ENCODE peak calls at places on chromosome 1, in ten cellular contexts. One of them, this sample, is unnamed.

GRCh38 chr1:39666772-39667171 is 5.1 kb downstream of the NT5C1A start:
- DNase-seq in GM12864: peak; percentile 91
- DNase-seq in hypothalamus: no peak
- DNase-seq in stimulated activated CD8-positive, alpha-beta memory T cell treated with anti-CD3 and anti-CD28 coated beads, Interleukin-7, amount 100 ng/mL, for 48 hours: no peak
- DNase-seq in iPS-NIHi11: no peak
- DNase-seq in stimulated activated naive CD4-positive, alpha-beta T cell: no peak
- DNase-seq in A549: no peak
- DNase-seq in type B pancreatic cell: no peak
- DNase-seq in COR-L47: no peak
- DNase-seq in endothelial cell: no peak
- DNase-seq in this sample: peak; percentile 46

GRCh38 chr1:18556364-18556763 is 74.3 kb upstream of the PAX7 start:
- DNase-seq in stimulated activated CD8-positive, alpha-beta memory T cell treated with anti-CD3 and anti-CD28 coated beads, Interleukin-7, amount 100 ng/mL, for 48 hours: no peak
- DNase-seq in A549: peak; percentile 16
- DNase-seq in type B pancreatic cell: no peak
- DNase-seq in COR-L47: no peak
- DNase-seq in stimulated activated naive CD4-positive, alpha-beta T cell: no peak
- DNase-seq in hypothalamus: no peak
- DNase-seq in GM12864: no peak
- DNase-seq in endothelial cell: peak; percentile 26
- DNase-seq in iPS-NIHi11: peak; percentile 40
- DNase-seq in this sample: no peak

GRCh38 chr1:92299477-92300125 is 742 bp downstream of the RPAP2 start:
- DNase-seq in stimulated activated naive CD4-positive, alpha-beta T cell: no peak
- DNase-seq in endothelial cell: no peak
- DNase-seq in A549: no peak
- DNase-seq in COR-L47: no peak
- DNase-seq in GM12864: no peak
- DNase-seq in iPS-NIHi11: no peak
- DNase-seq in type B pancreatic cell: no peak
- DNase-seq in stimulated activated CD8-positive, alpha-beta memory T cell treated with anti-CD3 and anti-CD28 coated beads, Interleukin-7, amount 100 ng/mL, for 48 hours: no peak
- DNase-seq in hypothalamus: no peak
- DNase-seq in this sample: no peak

GRCh38 chr1:31038360-31038759 is 27.2 kb downstream of the PUM1 start:
- DNase-seq in hypothalamus: no peak
- DNase-seq in GM12864: no peak
- DNase-seq in type B pancreatic cell: no peak
- DNase-seq in endothelial cell: no peak
- DNase-seq in stimulated activated CD8-positive, alpha-beta memory T cell treated with anti-CD3 and anti-CD28 coated beads, Interleukin-7, amount 100 ng/mL, for 48 hours: no peak
- DNase-seq in A549: no peak
- DNase-seq in stimulated activated naive CD4-positive, alpha-beta T cell: no peak
- DNase-seq in iPS-NIHi11: no peak
- DNase-seq in COR-L47: no peak
- DNase-seq in this sample: no peak

GRCh38 chr1:56461158-56462127 is 117.9 kb downstream of the PLPP3 start:
- DNase-seq in endothelial cell: no peak
- DNase-seq in A549: no peak
- DNase-seq in COR-L47: no peak
- DNase-seq in hypothalamus: no peak
- DNase-seq in type B pancreatic cell: no peak
- DNase-seq in iPS-NIHi11: peak; percentile 38
- DNase-seq in stimulated activated CD8-positive, alpha-beta memory T cell treated with anti-CD3 and anti-CD28 coated beads, Interleukin-7, amount 100 ng/mL, for 48 hours: no peak
- DNase-seq in stimulated activated naive CD4-positive, alpha-beta T cell: no peak
- DNase-seq in GM12864: no peak
- DNase-seq in this sample: no peak

GRCh38 chr1:28096210-28097099 is 8.0 kb upstream of the EYA3 start:
- DNase-seq in GM12864: no peak
- DNase-seq in COR-L47: no peak
- DNase-seq in A549: no peak
- DNase-seq in stimulated activated CD8-positive, alpha-beta memory T cell treated with anti-CD3 and anti-CD28 coated beads, Interleukin-7, amount 100 ng/mL, for 48 hours: no peak
- DNase-seq in iPS-NIHi11: no peak
- DNase-seq in endothelial cell: no peak
- DNase-seq in type B pancreatic cell: peak; percentile 43
- DNase-seq in stimulated activated naive CD4-positive, alpha-beta T cell: no peak
- DNase-seq in hypothalamus: no peak
- DNase-seq in this sample: no peak

GRCh38 chr1:215001419-215002021 is 81.0 kb upstream of the KCNK2 start:
- DNase-seq in type B pancreatic cell: no peak
- DNase-seq in stimulated activated naive CD4-positive, alpha-beta T cell: no peak
- DNase-seq in iPS-NIHi11: no peak
- DNase-seq in stimulated activated CD8-positive, alpha-beta memory T cell treated with anti-CD3 and anti-CD28 coated beads, Interleukin-7, amount 100 ng/mL, for 48 hours: no peak
- DNase-seq in endothelial cell: no peak
- DNase-seq in hypothalamus: no peak
- DNase-seq in GM12864: peak; percentile 66
- DNase-seq in A549: no peak
- DNase-seq in COR-L47: no peak
- DNase-seq in this sample: no peak

GRCh38 chr1:165543651-165544452 is at the start of gene LRRC52:
- DNase-seq in stimulated activated naive CD4-positive, alpha-beta T cell: no peak
- DNase-seq in hypothalamus: peak; percentile 67
- DNase-seq in GM12864: no peak
- DNase-seq in stimulated activated CD8-positive, alpha-beta memory T cell treated with anti-CD3 and anti-CD28 coated beads, Interleukin-7, amount 100 ng/mL, for 48 hours: no peak
- DNase-seq in iPS-NIHi11: peak; percentile 60
- DNase-seq in A549: no peak
- DNase-seq in type B pancreatic cell: no peak
- DNase-seq in endothelial cell: no peak
- DNase-seq in COR-L47: peak; percentile 93
- DNase-seq in this sample: no peak

GRCh38 chr1:216815239-216815955 is 92.2 kb upstream of the ESRRG start:
- DNase-seq in GM12864: no peak
- DNase-seq in stimulated activated CD8-positive, alpha-beta memory T cell treated with anti-CD3 and anti-CD28 coated beads, Interleukin-7, amount 100 ng/mL, for 48 hours: no peak
- DNase-seq in hypothalamus: peak; percentile 41
- DNase-seq in endothelial cell: no peak
- DNase-seq in iPS-NIHi11: no peak
- DNase-seq in stimulated activated naive CD4-positive, alpha-beta T cell: no peak
- DNase-seq in A549: no peak
- DNase-seq in type B pancreatic cell: no peak
- DNase-seq in COR-L47: peak; percentile 34
- DNase-seq in this sample: no peak

GRCh38 chr1:228373681-228374571 is 32.7 kb downstream of the TRIM11 start:
- DNase-seq in hypothalamus: no peak
- DNase-seq in type B pancreatic cell: no peak
- DNase-seq in endothelial cell: no peak
- DNase-seq in GM12864: no peak
- DNase-seq in stimulated activated naive CD4-positive, alpha-beta T cell: no peak
- DNase-seq in A549: no peak
- DNase-seq in stimulated activated CD8-positive, alpha-beta memory T cell treated with anti-CD3 and anti-CD28 coated beads, Interleukin-7, amount 100 ng/mL, for 48 hours: no peak
- DNase-seq in iPS-NIHi11: no peak
- DNase-seq in COR-L47: no peak
- DNase-seq in this sample: no peak

GRCh38 chr1:6867688-6868370 is 82.6 kb downstream of the CAMTA1 start:
- DNase-seq in stimulated activated CD8-positive, alpha-beta memory T cell treated with anti-CD3 and anti-CD28 coated beads, Interleukin-7, amount 100 ng/mL, for 48 hours: no peak
- DNase-seq in endothelial cell: no peak
- DNase-seq in A549: no peak
- DNase-seq in hypothalamus: no peak
- DNase-seq in stimulated activated naive CD4-positive, alpha-beta T cell: no peak
- DNase-seq in type B pancreatic cell: no peak
- DNase-seq in GM12864: no peak
- DNase-seq in COR-L47: no peak
- DNase-seq in iPS-NIHi11: no peak
- DNase-seq in this sample: no peak

GRCh38 chr1:114488739-114489138 is 22.3 kb downstream of the TRIM33 start:
- DNase-seq in type B pancreatic cell: no peak
- DNase-seq in stimulated activated naive CD4-positive, alpha-beta T cell: no peak
- DNase-seq in iPS-NIHi11: no peak
- DNase-seq in A549: no peak
- DNase-seq in hypothalamus: no peak
- DNase-seq in GM12864: no peak
- DNase-seq in stimulated activated CD8-positive, alpha-beta memory T cell treated with anti-CD3 and anti-CD28 coated beads, Interleukin-7, amount 100 ng/mL, for 48 hours: no peak
- DNase-seq in endothelial cell: no peak
- DNase-seq in COR-L47: no peak
- DNase-seq in this sample: no peak

GRCh38 chr1:46622341-46622740 is 5.7 kb upstream of the MOB3C start:
- DNase-seq in type B pancreatic cell: no peak
- DNase-seq in A549: peak; percentile 44
- DNase-seq in stimulated activated CD8-positive, alpha-beta memory T cell treated with anti-CD3 and anti-CD28 coated beads, Interleukin-7, amount 100 ng/mL, for 48 hours: no peak
- DNase-seq in stimulated activated naive CD4-positive, alpha-beta T cell: no peak
- DNase-seq in endothelial cell: peak; percentile 49
- DNase-seq in GM12864: no peak
- DNase-seq in hypothalamus: no peak
- DNase-seq in iPS-NIHi11: peak; percentile 47
- DNase-seq in COR-L47: no peak
- DNase-seq in this sample: no peak

GRCh38 chr1:39153684-39154083 is 50.8 kb upstream of the MACF1 start:
- DNase-seq in type B pancreatic cell: no peak
- DNase-seq in GM12864: no peak
- DNase-seq in A549: no peak
- DNase-seq in hypothalamus: no peak
- DNase-seq in iPS-NIHi11: no peak
- DNase-seq in stimulated activated CD8-positive, alpha-beta memory T cell treated with anti-CD3 and anti-CD28 coated beads, Interleukin-7, amount 100 ng/mL, for 48 hours: no peak
- DNase-seq in COR-L47: no peak
- DNase-seq in endothelial cell: no peak
- DNase-seq in stimulated activated naive CD4-positive, alpha-beta T cell: no peak
- DNase-seq in this sample: no peak

GRCh38 chr1:41481109-41481775 is 3.2 kb downstream of the EDN2 start:
- DNase-seq in iPS-NIHi11: no peak
- DNase-seq in endothelial cell: no peak
- DNase-seq in type B pancreatic cell: no peak
- DNase-seq in A549: no peak
- DNase-seq in stimulated activated naive CD4-positive, alpha-beta T cell: no peak
- DNase-seq in COR-L47: peak; percentile 81
- DNase-seq in stimulated activated CD8-positive, alpha-beta memory T cell treated with anti-CD3 and anti-CD28 coated beads, Interleukin-7, amount 100 ng/mL, for 48 hours: no peak
- DNase-seq in GM12864: no peak
- DNase-seq in hypothalamus: no peak
- DNase-seq in this sample: no peak

GRCh38 chr1:64854674-64855073 is 109.8 kb downstream of the RAVER2 start:
- DNase-seq in hypothalamus: no peak
- DNase-seq in iPS-NIHi11: no peak
- DNase-seq in type B pancreatic cell: peak; percentile 34
- DNase-seq in endothelial cell: no peak
- DNase-seq in stimulated activated CD8-positive, alpha-beta memory T cell treated with anti-CD3 and anti-CD28 coated beads, Interleukin-7, amount 100 ng/mL, for 48 hours: no peak
- DNase-seq in GM12864: no peak
- DNase-seq in COR-L47: no peak
- DNase-seq in A549: no peak
- DNase-seq in stimulated activated naive CD4-positive, alpha-beta T cell: no peak
- DNase-seq in this sample: no peak

This sample was measured in activated T-helper 1 cell treated with anti-CD3 and anti-CD28 coated beads, Interleukin-12 subunit alpha, Interleukin-12 subunit beta, Interleukin-2, Interleukin-4 antibody, amounts not matched to agents 30 ng/mL and 10 ng/mL and 1 ng/mL, durations not matched to agents 14 hours and 24 hours and 36 hours.